ENCODE peak calls at places on chromosomes 4 and X, in six cellular contexts. W, S, K, I, U and C are unnamed samples.
A peak's percentile ranks its signal among the peaks of the same experiment; 100 is the strongest.

GRCh38 chrX:69362889-69363288 is 141.2 kb upstream of the NALF2 start:
- DNase-seq in W (no peak), S (no peak), K (peak; percentile 82), I (no peak), U (no peak), C (no peak)

GRCh38 chr4:102620697-102621497 is 119.7 kb downstream of the NFKB1 start:
- DNase-seq in W (peak; percentile 42), S (no peak), K (peak; percentile 77), I (no peak), U (peak; percentile 91), C (peak; percentile 13)

GRCh38 chr4:123600426-123600825 is 203.8 kb downstream of the SPRY1 start:
- DNase-seq in W (no peak), S (no peak), K (peak; percentile 16), I (no peak), U (no peak), C (no peak)

GRCh38 chr4:124804584-124804983 is 92.1 kb upstream of the ANKRD50 start:
- DNase-seq in W (no peak), S (no peak), K (no peak), I (no peak), U (no peak), C (no peak)

GRCh38 chrX:13487731-13488505 is 81.5 kb upstream of the EGFL6 start:
- DNase-seq in W (peak; percentile 60), S (no peak), K (peak; percentile 38), I (peak; percentile 58), U (peak; percentile 77), C (no peak)

GRCh38 chr4:77538144-77538543 is 67.5 kb upstream of the CXCL13 start:
- DNase-seq in W (no peak), S (no peak), K (peak; percentile 32), I (no peak), U (peak; percentile 85), C (no peak)

GRCh38 chr4:112956458-112956857 is 93.0 kb upstream of the ANK2 start:
- DNase-seq in W (no peak), S (no peak), K (no peak), I (no peak), U (no peak), C (no peak)

GRCh38 chr4:154960476-154960875 is 179.4 kb downstream of the RBM46 start:
- DNase-seq in W (no peak), S (no peak), K (no peak), I (no peak), U (no peak), C (no peak)

GRCh38 chr4:186666252-186666651 is 57.4 kb downstream of the FAT1 start:
- DNase-seq in W (no peak), S (no peak), K (no peak), I (no peak), U (no peak), C (no peak)

GRCh38 chr4:168917150-168917779 is 92.8 kb downstream of the CBR4 start:
- DNase-seq in W (no peak), S (no peak), K (peak; percentile 67), I (no peak), U (peak; percentile 43), C (no peak)